ENCODE peak calls at places on chromosome 20, in eight cellular contexts. X is WERI-Rb-1; Q is cardiac muscle cell; D is activated CD4-positive, alpha-beta T cell treated with anti-CD3 and anti-CD28 coated beads for 48 hours; F is HS-27A; P is IMR-90; C is Caki2; H is tibial artery. E is an unnamed sample.

GRCh38 chr20:12201289-12201991 is 283.7 kb downstream of the BTBD3 start:
- DNase-seq in X (no peak), Q (no peak), D (no peak), F (no peak), P (peak), C (no peak), H (no peak), E (no peak)

GRCh38 chr20:2663364-2663886 is 591 bp downstream of the IDH3B start:
- DNase-seq in X (no peak), Q (no peak), D (no peak), F (no peak), P (no peak), C (no peak), H (no peak), E (no peak)

GRCh38 chr20:40562031-40562430 is 127.0 kb downstream of the MAFB start:
- DNase-seq in X (no peak), Q (no peak), D (no peak), F (peak), P (no peak), C (peak), H (no peak), E (no peak)

GRCh38 chr20:6976535-6976934 is 209.0 kb downstream of the BMP2 start:
- DNase-seq in X (no peak), Q (no peak), D (no peak), F (peak), P (no peak), C (peak), H (no peak), E (no peak)

GRCh38 chr20:8408587-8409307 is 276.7 kb downstream of the PLCB1 start:
- DNase-seq in X (no peak), Q (no peak), D (no peak), F (no peak), P (no peak), C (no peak), H (no peak), E (no peak)

GRCh38 chr20:17808357-17808756 is 108.6 kb downstream of the BANF2 start:
- DNase-seq in X (no peak), Q (peak), D (no peak), F (no peak), P (peak), C (no peak), H (peak), E (peak)

GRCh38 chr20:24780648-24781047 is 168.4 kb upstream of the CST7 start:
- DNase-seq in X (peak), Q (no peak), D (no peak), F (no peak), P (no peak), C (no peak), H (peak), E (peak)

GRCh38 chr20:34621383-34622367 is 55.2 kb downstream of the PIGU start:
- DNase-seq in X (no peak), Q (no peak), D (no peak), F (no peak), P (peak), C (no peak), H (no peak), E (no peak)

GRCh38 chr20:52103469-52103910 is 88.1 kb downstream of the ZFP64 start:
- DNase-seq in X (no peak), Q (no peak), D (peak), F (no peak), P (peak), C (no peak), H (no peak), E (no peak)

GRCh38 chr20:44357555-44358130 is 2.1 kb downstream of the HNF4A start:
- DNase-seq in X (no peak), Q (no peak), D (no peak), F (no peak), P (no peak), C (no peak), H (no peak), E (no peak)

GRCh38 chr20:36370991-36371390 is 64.9 kb downstream of the DLGAP4 start:
- DNase-seq in X (no peak), Q (no peak), D (no peak), F (no peak), P (no peak), C (no peak), H (no peak), E (no peak)

GRCh38 chr20:43237651-43238050 is 47.9 kb upstream of the PTPRT start:
- DNase-seq in X (no peak), Q (no peak), D (no peak), F (no peak), P (no peak), C (no peak), H (no peak), E (no peak)

GRCh38 chr20:34904202-34904621 is 27.8 kb downstream of the ACSS2 start:
- DNase-seq in X (no peak), Q (no peak), D (no peak), F (no peak), P (no peak), C (no peak), H (no peak), E (no peak)

GRCh38 chr20:44038681-44039123 is 124.0 kb downstream of the TOX2 start:
- DNase-seq in X (peak), Q (no peak), D (no peak), F (no peak), P (no peak), C (no peak), H (no peak), E (no peak)

GRCh38 chr20:48758206-48758820 is 69.5 kb downstream of the PREX1 start:
- DNase-seq in X (no peak), Q (no peak), D (no peak), F (no peak), P (no peak), C (no peak), H (no peak), E (no peak)

GRCh38 chr20:62795023-62795761 is 1.1 kb upstream of the MRGBP start:
- DNase-seq in X (peak), Q (peak), D (peak), F (no peak), P (peak), C (peak), H (peak), E (peak)

GRCh38 chr20:43925215-43925614 is 10.6 kb downstream of the TOX2 start:
- DNase-seq in X (no peak), Q (no peak), D (peak), F (no peak), P (no peak), C (no peak), H (no peak), E (no peak)

GRCh38 chr20:19886666-19887288 is 128.7 kb downstream of the RIN2 start:
- DNase-seq in X (no peak), Q (peak), D (no peak), F (no peak), P (peak), C (peak), H (no peak), E (no peak)

GRCh38 chr20:17024513-17025105 is 202.2 kb upstream of the PCSK2 start:
- DNase-seq in X (no peak), Q (no peak), D (no peak), F (peak), P (peak), C (peak), H (no peak), E (no peak)

GRCh38 chr20:57582432-57583288 is 21.8 kb downstream of the PCK1 start:
- DNase-seq in X (peak), Q (peak), D (no peak), F (no peak), P (peak), C (no peak), H (peak), E (no peak)

GRCh38 chr20:49484180-49485140 is 2.0 kb upstream of the KCNB1 start:
- DNase-seq in X (peak), Q (peak), D (peak), F (peak), P (peak), C (peak), H (peak), E (peak)

GRCh38 chr20:63848003-63848911 is 13.0 kb upstream of the ABHD16B start:
- DNase-seq in X (no peak), Q (no peak), D (no peak), F (no peak), P (no peak), C (no peak), H (peak), E (no peak)

GRCh38 chr20:48425776-48426175 is 402.0 kb downstream of the PREX1 start:
- DNase-seq in X (no peak), Q (no peak), D (no peak), F (no peak), P (no peak), C (no peak), H (no peak), E (no peak)

GRCh38 chr20:64041040-64041780 is 5.2 kb downstream of the C20orf204 start:
- DNase-seq in X (no peak), Q (no peak), D (no peak), F (no peak), P (no peak), C (no peak), H (no peak), E (no peak)

GRCh38 chr20:1185781-1186334 is 1.1 kb upstream of the TMEM74B start:
- DNase-seq in X (peak), Q (peak), D (peak), F (no peak), P (peak), C (peak), H (no peak), E (no peak)

GRCh38 chr20:33667245-33668086 is 723 bp downstream of the ACTL10 start:
- DNase-seq in X (peak), Q (no peak), D (peak), F (no peak), P (peak), C (peak), H (peak), E (peak)

GRCh38 chr20:24160563-24161355 is 172.2 kb upstream of the GGTLC1 start:
- DNase-seq in X (peak), Q (peak), D (peak), F (peak), P (peak), C (peak), H (peak), E (peak)

GRCh38 chr20:4901031-4901818 is 100.1 kb downstream of the SLC23A2 start:
- DNase-seq in X (no peak), Q (no peak), D (no peak), F (no peak), P (no peak), C (no peak), H (no peak), E (no peak)